ENCODE peak calls at places on chromosomes 11 and 22, in four cellular contexts. C, O, R and Q are unnamed samples.

GRCh38 chr11:130908770-130909625 is 7.3 kb downstream of the SNX19 start:
- DNase-seq in O (peak), C (peak), R (peak), Q (peak)

GRCh38 chr11:87351671-87352070 is 313.9 kb downstream of the TMEM135 start:
- DNase-seq in R (no peak), C (no peak), O (no peak), Q (no peak)

GRCh38 chr11:76602431-76602861 is 68.1 kb downstream of the LRRC32 start:
- DNase-seq in C (peak), O (peak), R (peak), Q (no peak)

GRCh38 chr11:133956650-133957633 is at the start of gene IGSF9B:
- DNase-seq in O (peak), C (peak), R (peak), Q (no peak)

GRCh38 chr11:103700605-103701004 is 335.8 kb upstream of the DDI1 start:
- DNase-seq in R (peak), O (peak), C (peak), Q (peak)

GRCh38 chr11:34508514-34508913 is 5.1 kb downstream of the ELF5 start:
- DNase-seq in O (no peak), C (no peak), R (peak), Q (no peak)

GRCh38 chr22:20810645-20811044 is 36.7 kb downstream of the SERPIND1 start:
- DNase-seq in C (no peak), R (no peak), O (no peak), Q (no peak)

GRCh38 chr11:65778901-65779668 is 1.7 kb downstream of the AP5B1 start:
- DNase-seq in R (no peak), C (no peak), O (no peak), Q (no peak)

GRCh38 chr11:101113540-101113939 is 16.1 kb downstream of the PGR start:
- DNase-seq in R (no peak), O (no peak), C (no peak), Q (no peak)

GRCh38 chr22:32043391-32043790 is 330 bp downstream of the SLC5A1 start:
- DNase-seq in C (no peak), O (no peak), R (no peak), Q (no peak)

GRCh38 chr11:128532571-128533091 is 54.7 kb downstream of the ETS1 start:
- DNase-seq in O (no peak), R (no peak), C (no peak), Q (no peak)

GRCh38 chr22:30968015-30968923 is at the start of gene MORC2:
- DNase-seq in C (no peak), O (no peak), R (no peak), Q (no peak)

GRCh38 chr11:74620537-74620936 is 28.2 kb downstream of the POLD3 start:
- DNase-seq in O (no peak), R (no peak), C (peak), Q (no peak)

GRCh38 chr11:27563201-27563600 is 56.6 kb upstream of the LIN7C start:
- DNase-seq in R (peak), O (peak), C (peak), Q (no peak)

GRCh38 chr11:120306519-120307242 is 18.4 kb upstream of the TLCD5 start:
- DNase-seq in O (peak), R (peak), C (peak), Q (peak)

GRCh38 chr11:61688368-61689163 is 8.4 kb downstream of the DAGLA start:
- DNase-seq in C (peak), O (peak), R (peak), Q (peak)

GRCh38 chr22:26164174-26164573 is 5.1 kb upstream of the SEZ6L start:
- DNase-seq in C (no peak), O (no peak), R (no peak), Q (no peak)

GRCh38 chr11:132501356-132501755 is 1030.9 kb downstream of the OPCML start:
- DNase-seq in O (no peak), R (no peak), C (no peak), Q (no peak)

GRCh38 chr11:16825091-16825490 is 86.6 kb downstream of the C11orf58 start:
- DNase-seq in R (no peak), O (no peak), C (no peak), Q (no peak)

GRCh38 chr11:76609736-76610370 is 60.7 kb downstream of the LRRC32 start:
- DNase-seq in O (peak), R (no peak), C (no peak), Q (no peak)

GRCh38 chr22:46483353-46483752 is 54.1 kb downstream of the CELSR1 start:
- DNase-seq in O (no peak), R (no peak), C (peak), Q (no peak)
- H3K4me3 ChIP-seq in O (no peak), R (no peak), C (no peak), Q (no peak)

GRCh38 chr22:37333724-37334460 is 51.6 kb downstream of the CYTH4 start:
- DNase-seq in O (no peak), C (no peak), R (no peak), Q (no peak)

GRCh38 chr22:37334461-37334858 is 52.2 kb downstream of the CYTH4 start:
- DNase-seq in R (no peak), O (no peak), C (no peak), Q (no peak)

GRCh38 chr22:37336474-37337028 is 54.2 kb downstream of the CYTH4 start:
- DNase-seq in C (no peak), R (no peak), O (no peak), Q (no peak)

GRCh38 chr22:37335819-37336199 is 53.5 kb downstream of the CYTH4 start:
- DNase-seq in C (no peak), R (no peak), O (no peak), Q (no peak)

DNA sequence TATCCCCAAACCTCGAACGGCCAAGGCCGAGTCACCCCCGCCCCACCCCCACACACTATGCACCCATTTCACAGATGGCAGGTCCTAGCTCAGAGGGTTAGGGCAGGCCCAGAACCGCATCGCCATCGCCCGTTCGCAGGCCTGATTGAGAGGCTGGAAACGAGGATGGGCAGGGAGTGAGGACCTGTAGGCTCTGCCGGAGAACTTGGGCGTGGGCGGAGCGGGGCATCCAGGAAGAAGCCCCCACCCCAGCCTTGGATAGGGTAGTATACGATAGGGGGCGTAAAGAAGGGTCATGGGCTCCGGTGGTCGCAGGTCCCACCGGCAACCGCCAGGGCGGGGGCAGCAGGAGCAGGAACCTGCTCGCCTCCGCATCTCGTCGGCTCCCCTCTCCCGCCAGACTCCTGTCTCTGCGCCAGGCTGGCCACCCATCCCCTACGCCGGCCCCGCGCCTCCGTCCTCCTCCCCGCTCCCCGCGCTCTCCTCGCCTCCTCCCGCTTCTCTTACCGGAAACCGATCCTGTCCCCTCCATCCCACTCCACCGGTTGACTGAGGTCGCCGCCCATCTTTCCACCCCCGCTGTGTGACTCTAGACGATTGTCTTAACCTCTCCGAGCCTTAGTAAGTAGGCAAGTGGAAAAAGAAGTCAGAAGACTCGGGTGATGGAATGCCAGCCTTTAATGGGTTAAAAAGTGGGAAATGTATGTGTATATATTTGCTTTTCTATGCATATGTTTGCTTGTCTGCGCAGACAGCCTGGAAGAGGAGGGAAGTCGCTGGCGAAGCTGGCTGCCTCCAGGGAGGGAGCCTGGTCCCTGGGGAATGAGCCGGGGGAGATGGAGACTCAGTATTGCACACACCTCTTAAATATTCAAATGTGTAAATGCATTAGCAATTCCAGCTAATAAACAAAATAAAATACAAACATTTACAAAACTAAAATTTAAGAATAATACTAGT is 52.8 kb downstream of the CYTH4 start:
- DNase-seq in C (peak), O (no peak), R (no peak), Q (no peak)
- H3K4me3 ChIP-seq in C (peak), O (no peak), R (no peak), Q (peak)

GRCh38 chr22:35910013-35910860 is 118.4 kb downstream of the RBFOX2 start:
- DNase-seq in C (no peak), R (peak), O (peak), Q (no peak)
- H3K4me3 ChIP-seq in C (no peak), R (no peak), O (no peak), Q (no peak)

GRCh38 chr11:112661571-112661970 is 299.6 kb upstream of the NCAM1 start:
- DNase-seq in C (no peak), R (no peak), O (no peak), Q (no peak)
- H3K4me3 ChIP-seq in C (no peak), R (no peak), O (no peak), Q (no peak)